ENCODE peak calls at places on chromosomes 16 and 17, in seven cellular contexts. K is breast epithelium, Z is neuronal stem cell, D is body of pancreas, R is mesendoderm, L is heart right ventricle, G is MM.1S. Y is an unnamed sample. For H3K4me1, the result is how much of the 10 kb centered on the place peaks cover.

GRCh38 chr16:47644166-47644565 is 183.0 kb downstream of the PHKB start:
- DNase-seq in K (no peak), Z (no peak), D (peak), R (no peak), L (peak), G (no peak), Y (no peak)

GRCh38 chr17:52027081-52027480 is 131.4 kb downstream of the CA10 start:
- DNase-seq in K (no peak), Z (no peak), D (no peak), R (peak), L (no peak), G (no peak), Y (no peak)

GRCh38 chr16:89964201-89964600 is 15.6 kb downstream of the DEF8 start:
- DNase-seq in K (no peak), Z (no peak), D (no peak), R (no peak), L (no peak), G (no peak), Y (no peak)

GRCh38 chr16:58636474-58636873 is 6.8 kb upstream of the CNOT1 start:
- DNase-seq in K (no peak), Z (no peak), D (no peak), R (no peak), L (no peak), G (no peak), Y (no peak)

GRCh38 chr16:21277045-21277926 is 804 bp downstream of the CRYM start:
- DNase-seq in K (no peak), Z (no peak), D (no peak), R (no peak), L (no peak), G (no peak), Y (no peak)

GRCh38 chr17:38748329-38749221 is at the start of gene PCGF2:
- DNase-seq in K (peak), Z (peak), D (peak), R (peak), L (peak), G (no peak), Y (peak)

GRCh38 chr17:81911277-81911961 is at the start of gene PCYT2:
- DNase-seq in K (peak), Z (peak), D (peak), R (peak), L (peak), G (peak), Y (peak)

GRCh38 chr17:80191192-80191591 is 21.4 kb downstream of the CARD14 start:
- DNase-seq in K (no peak), Z (no peak), D (no peak), R (peak), L (no peak), G (no peak), Y (no peak)

GRCh38 chr17:82876602-82877391 is 37.0 kb upstream of the ZNF750 start:
- DNase-seq in K (peak), Z (no peak), D (peak), R (peak), L (peak), G (no peak), Y (no peak)

GRCh38 chr17:75503976-75504346 is 11.4 kb downstream of the CASKIN2 start:
- DNase-seq in K (no peak), Z (no peak), D (no peak), R (no peak), L (no peak), G (no peak), Y (no peak)

GRCh38 chr17:75504347-75505151 is 10.8 kb downstream of the CASKIN2 start:
- DNase-seq in K (no peak), Z (no peak), D (peak), R (peak), L (no peak), G (peak), Y (no peak)

GRCh38 chr17:75505640-75506039 is 9.7 kb downstream of the CASKIN2 start:
- DNase-seq in K (no peak), Z (no peak), D (no peak), R (no peak), L (no peak), G (no peak), Y (no peak)

GRCh38 chr17:75506134-75506533 is 9.2 kb downstream of the CASKIN2 start:
- DNase-seq in K (no peak), Z (no peak), D (no peak), R (no peak), L (no peak), G (no peak), Y (no peak)

DNA sequence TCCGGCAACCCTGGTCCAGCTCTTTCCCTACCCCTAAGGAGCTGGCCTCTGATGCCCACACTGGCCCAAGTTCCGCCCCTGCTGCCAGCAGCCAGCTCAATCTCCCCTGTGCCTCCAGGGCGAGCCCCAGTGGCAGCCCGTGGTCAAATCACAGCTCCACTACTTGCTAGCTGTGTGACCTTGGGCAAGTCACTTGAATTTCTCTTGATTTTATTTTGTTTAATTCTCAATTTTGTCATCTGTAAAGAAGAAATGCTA is 10.3 kb downstream of the CASKIN2 start:
- DNase-seq in K (no peak), Z (no peak), D (no peak), R (no peak), L (no peak), G (no peak), Y (no peak)
- H3K4me1 ChIP-seq in K (under half), Z (under half), D (under half), R (under half), L (under half), G (under half), Y (under half)

GRCh38 chr17:75639327-75639726 is 6.1 kb downstream of the SMIM5 start:
- DNase-seq in K (no peak), Z (no peak), D (no peak), R (no peak), L (no peak), G (no peak), Y (no peak)
- H3K4me1 ChIP-seq in K (under half), Z (under half), D (under half), R (under half), L (under half), G (under half), Y (under half)

GRCh38 chr17:43774304-43775250 is 4.2 kb downstream of the DUSP3 start:
- DNase-seq in K (no peak), Z (no peak), D (no peak), R (no peak), L (no peak), G (no peak), Y (no peak)

GRCh38 chr17:43771463-43771862 is 7.3 kb downstream of the DUSP3 start:
- DNase-seq in K (no peak), Z (no peak), D (no peak), R (no peak), L (no peak), G (no peak), Y (no peak)

GRCh38 chr17:43769859-43770258 is 8.9 kb downstream of the DUSP3 start:
- DNase-seq in K (no peak), Z (no peak), D (no peak), R (no peak), L (no peak), G (no peak), Y (no peak)

GRCh38 chr17:43769426-43769825 is 9.4 kb downstream of the DUSP3 start:
- DNase-seq in K (no peak), Z (no peak), D (no peak), R (no peak), L (no peak), G (no peak), Y (no peak)

DNA sequence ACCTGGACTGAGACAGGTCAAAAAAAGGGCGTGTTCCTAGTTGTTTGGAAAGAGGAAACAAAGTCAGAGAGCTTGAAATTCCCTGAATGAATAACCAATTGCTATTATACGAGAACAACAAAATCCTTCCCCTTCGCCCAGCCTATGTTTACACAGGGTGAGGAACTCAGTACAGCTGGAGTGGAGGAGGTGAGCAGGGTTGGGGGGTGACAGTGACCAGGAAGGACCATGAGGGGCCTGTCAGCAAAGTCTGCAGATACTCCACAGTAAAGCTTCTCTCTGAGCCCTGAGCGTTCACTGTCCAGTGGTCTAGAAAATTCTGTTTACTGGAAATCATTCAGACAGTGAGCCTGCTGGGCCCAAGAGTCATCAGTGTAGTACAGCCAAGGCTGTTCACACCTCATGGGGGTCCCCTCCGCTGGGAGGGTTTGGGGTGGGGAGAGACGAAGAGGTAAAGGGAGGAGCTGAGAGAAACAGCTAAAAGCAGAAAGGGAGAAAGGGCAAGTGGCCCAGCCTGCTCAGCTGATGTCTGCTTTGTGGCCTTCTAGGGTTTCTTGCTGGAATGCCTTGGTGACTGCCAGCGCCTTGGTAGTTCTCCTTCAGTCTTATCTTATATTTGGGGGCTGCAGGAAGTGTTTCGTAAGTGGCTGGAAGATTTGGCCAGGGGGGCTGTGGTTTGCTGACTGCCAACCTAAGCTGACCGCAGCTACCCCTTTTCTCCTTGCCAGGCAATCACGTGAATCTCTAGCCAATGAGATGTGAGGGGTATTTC is 5.7 kb downstream of the DUSP3 start:
- DNase-seq in K (no peak), Z (no peak), D (no peak), R (no peak), L (no peak), G (no peak), Y (no peak)
- H3K4me1 ChIP-seq in K (under half), Z (under half), D (under half), R (under half), L (under half), G (under half), Y (under half)

GRCh38 chr16:88453217-88453531 is at the start of gene ZFPM1:
- DNase-seq in K (no peak), Z (no peak), D (no peak), R (no peak), L (no peak), G (no peak), Y (no peak)
- H3K4me1 ChIP-seq in K (under half), Z (under half), D (half or more), R (under half), L (under half), G (under half), Y (under half)

GRCh38 chr17:50922739-50923405 is 56.7 kb upstream of the TOB1 start:
- DNase-seq in K (no peak), Z (no peak), D (no peak), R (no peak), L (no peak), G (no peak), Y (no peak)

GRCh38 chr17:50923611-50924010 is 57.5 kb upstream of the TOB1 start:
- DNase-seq in K (no peak), Z (no peak), D (no peak), R (no peak), L (no peak), G (no peak), Y (no peak)

GRCh38 chr17:50925296-50925891 is 59.2 kb upstream of the TOB1 start:
- DNase-seq in K (no peak), Z (no peak), D (no peak), R (no peak), L (no peak), G (peak), Y (no peak)

GRCh38 chr17:50924800-50925199 is 58.6 kb upstream of the TOB1 start:
- DNase-seq in K (no peak), Z (no peak), D (peak), R (no peak), L (no peak), G (no peak), Y (no peak)

GRCh38 chr17:50924300-50924699 is 58.1 kb upstream of the TOB1 start:
- DNase-seq in K (no peak), Z (no peak), D (no peak), R (no peak), L (no peak), G (no peak), Y (no peak)
- H3K4me1 ChIP-seq in K (under half), Z (under half), D (under half), R (under half), L (under half), G (under half), Y (under half)

GRCh38 chr16:67529639-67530012 is 997 bp downstream of the RIPOR1 start:
- DNase-seq in K (no peak), Z (no peak), D (no peak), R (no peak), L (no peak), G (peak), Y (no peak)
- H3K4me1 ChIP-seq in K (under half), Z (under half), D (under half), R (under half), L (under half), G (under half), Y (under half)

DNA sequence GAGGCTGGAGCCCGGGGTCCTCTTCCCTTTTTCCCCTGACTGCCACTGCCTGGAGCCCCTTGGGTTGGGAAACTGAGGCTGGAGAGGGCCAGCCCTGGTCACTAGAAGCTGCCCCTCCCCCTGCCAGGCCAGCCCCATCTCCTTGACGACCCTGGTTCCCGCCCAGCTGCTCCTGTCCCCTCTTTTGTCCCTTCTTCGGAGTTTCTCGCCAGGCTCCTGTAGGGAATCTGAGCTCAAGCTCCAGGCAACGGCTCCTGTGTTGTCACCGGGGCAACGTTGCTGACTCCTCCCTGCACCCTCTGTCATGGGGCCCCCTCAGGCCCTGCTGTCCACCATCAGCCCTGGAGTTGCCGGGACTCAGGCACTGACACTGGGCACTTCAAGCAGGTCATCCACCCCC is 5.7 kb downstream of the LLGL1 start:
- DNase-seq in K (no peak), Z (peak), D (no peak), R (no peak), L (no peak), G (no peak), Y (no peak)
- H3K4me1 ChIP-seq in K (under half), Z (under half), D (under half), R (under half), L (under half), G (under half), Y (under half)

DNA sequence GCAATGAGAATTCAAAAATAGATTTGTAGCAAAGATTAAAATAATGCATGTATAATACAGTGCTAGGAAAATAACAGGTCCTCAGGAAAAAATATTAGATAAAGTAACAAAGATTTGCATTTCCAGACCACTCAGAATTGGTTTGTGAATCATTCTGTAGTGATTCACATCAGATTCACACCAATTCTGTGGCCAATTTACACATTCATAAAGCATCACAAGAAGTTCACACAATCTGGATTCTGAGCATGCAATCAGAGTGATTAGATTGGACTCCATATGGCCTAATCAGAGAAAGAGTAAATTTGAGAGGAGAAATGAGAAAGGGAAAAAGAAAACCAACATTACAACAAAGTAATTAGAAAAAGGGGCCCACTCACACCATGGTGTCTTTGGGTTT is 36.0 kb upstream of the SLC47A1 start:
- DNase-seq in K (no peak), Z (no peak), D (no peak), R (no peak), L (no peak), G (no peak), Y (no peak)
- H3K4me1 ChIP-seq in K (under half), Z (under half), D (under half), R (under half), L (under half), G (under half), Y (under half)

GRCh38 chr16:70740919-70741778 is 55.3 kb upstream of the MTSS2 start:
- DNase-seq in K (no peak), Z (no peak), D (no peak), R (no peak), L (no peak), G (no peak), Y (no peak)
- H3K4me1 ChIP-seq in K (under half), Z (under half), D (under half), R (under half), L (under half), G (under half), Y (under half)

Y was measured in HAP-1.